ENCODE peak calls at places on chromosomes 7 and 10, in nine cellular contexts. V, A, Q, O, U, Y, I, G and W are unnamed samples.

GRCh38 chr10:57141708-57142107 is 780.6 kb upstream of the ZWINT start:
- DNase-seq in V (no peak), A (no peak), Q (no peak), O (no peak), U (no peak), Y (no peak), I (no peak), G (no peak), W (no peak)

GRCh38 chr10:23522345-23522744 is 83.5 kb downstream of the OTUD1 start:
- DNase-seq in V (peak), A (peak), Q (no peak), O (peak), U (no peak), Y (no peak), I (no peak), G (no peak), W (no peak)

GRCh38 chr7:98464558-98464940 is 63.7 kb upstream of the BAIAP2L1 start:
- DNase-seq in V (no peak), A (no peak), Q (no peak), O (no peak), U (no peak), Y (no peak), I (no peak), G (no peak), W (no peak)

GRCh38 chr10:44956176-44956575 is 3.4 kb upstream of the RASSF4 start:
- DNase-seq in V (no peak), A (no peak), Q (no peak), O (no peak), U (peak), Y (peak), I (no peak), G (no peak), W (no peak)

GRCh38 chr10:115854740-115855435 is 418.1 kb downstream of the GFRA1 start:
- DNase-seq in V (no peak), A (no peak), Q (no peak), O (peak), U (no peak), Y (no peak), I (no peak), G (no peak), W (no peak)

GRCh38 chr7:90763108-90763507 is 167.0 kb downstream of the CDK14 start:
- DNase-seq in V (no peak), A (no peak), Q (no peak), O (no peak), U (no peak), Y (no peak), I (no peak), G (no peak), W (no peak)

GRCh38 chr7:3215624-3216585 is 85.1 kb upstream of the SDK1 start:
- DNase-seq in V (no peak), A (no peak), Q (no peak), O (no peak), U (no peak), Y (no peak), I (peak), G (no peak), W (no peak)

GRCh38 chr7:75920431-75921161 is 5.6 kb downstream of the POR start:
- DNase-seq in V (peak), A (peak), Q (peak), O (peak), U (no peak), Y (peak), I (no peak), G (no peak), W (no peak)

GRCh38 chr10:11647676-11648075 is 36.2 kb upstream of the USP6NL start:
- DNase-seq in V (peak), A (peak), Q (no peak), O (no peak), U (no peak), Y (no peak), I (no peak), G (no peak), W (no peak)

DNA sequence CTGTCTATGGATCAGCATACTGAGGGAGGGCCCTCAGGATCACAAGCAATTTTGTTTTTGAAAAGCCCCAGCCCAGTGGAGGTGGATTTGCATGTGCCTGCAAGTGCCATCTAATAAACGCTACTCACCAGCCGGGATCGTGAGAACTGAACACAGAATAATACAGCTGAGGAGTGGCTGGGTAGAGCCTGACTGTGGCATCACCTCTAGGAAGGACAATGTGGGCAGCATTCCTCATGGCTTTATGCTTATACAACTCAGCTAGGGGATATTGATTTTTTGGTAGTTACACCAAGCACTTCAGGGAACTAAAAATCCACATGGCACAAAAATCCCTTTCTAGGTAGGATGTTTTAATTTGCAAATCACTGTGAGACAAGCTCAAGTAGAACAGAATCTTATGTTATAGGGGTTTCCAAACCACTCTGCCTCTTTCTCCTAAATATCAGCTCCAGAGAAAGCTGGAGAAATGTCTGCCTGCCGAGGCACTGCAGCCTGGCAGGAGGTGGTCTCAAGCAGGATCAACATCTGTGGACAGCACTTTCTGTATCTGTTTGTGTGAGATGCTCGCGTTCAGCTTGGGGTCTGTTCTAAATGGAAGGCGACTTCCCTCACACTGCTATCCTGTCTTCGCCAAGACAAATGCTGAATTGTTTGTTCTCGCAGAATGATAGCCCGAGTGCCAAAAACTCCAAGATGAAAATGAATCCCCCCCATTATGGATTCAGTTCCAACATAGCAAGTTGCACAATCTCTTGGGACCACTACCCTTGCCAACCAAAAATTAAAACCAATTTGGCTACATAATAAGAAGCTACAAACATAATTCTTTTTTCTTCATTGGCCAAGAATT is 72.4 kb upstream of the PALS2 start:
- DNase-seq in V (no peak), A (no peak), Q (no peak), O (no peak), U (no peak), Y (no peak), I (no peak), G (no peak), W (no peak)
- H3K4me3 ChIP-seq in V (no peak), A (no peak), Q (no peak), O (no peak), U (no peak), Y (no peak), I (no peak), G (no peak), W (no peak)

GRCh38 chr10:117241541-117242462 is 888 bp downstream of the SLC18A2 start:
- DNase-seq in V (no peak), A (no peak), Q (peak), O (no peak), U (peak), Y (no peak), I (no peak), G (no peak), W (no peak)
- H3K4me3 ChIP-seq in V (no peak), A (no peak), Q (no peak), O (peak), U (no peak), Y (no peak), I (no peak), G (peak), W (peak)

DNA sequence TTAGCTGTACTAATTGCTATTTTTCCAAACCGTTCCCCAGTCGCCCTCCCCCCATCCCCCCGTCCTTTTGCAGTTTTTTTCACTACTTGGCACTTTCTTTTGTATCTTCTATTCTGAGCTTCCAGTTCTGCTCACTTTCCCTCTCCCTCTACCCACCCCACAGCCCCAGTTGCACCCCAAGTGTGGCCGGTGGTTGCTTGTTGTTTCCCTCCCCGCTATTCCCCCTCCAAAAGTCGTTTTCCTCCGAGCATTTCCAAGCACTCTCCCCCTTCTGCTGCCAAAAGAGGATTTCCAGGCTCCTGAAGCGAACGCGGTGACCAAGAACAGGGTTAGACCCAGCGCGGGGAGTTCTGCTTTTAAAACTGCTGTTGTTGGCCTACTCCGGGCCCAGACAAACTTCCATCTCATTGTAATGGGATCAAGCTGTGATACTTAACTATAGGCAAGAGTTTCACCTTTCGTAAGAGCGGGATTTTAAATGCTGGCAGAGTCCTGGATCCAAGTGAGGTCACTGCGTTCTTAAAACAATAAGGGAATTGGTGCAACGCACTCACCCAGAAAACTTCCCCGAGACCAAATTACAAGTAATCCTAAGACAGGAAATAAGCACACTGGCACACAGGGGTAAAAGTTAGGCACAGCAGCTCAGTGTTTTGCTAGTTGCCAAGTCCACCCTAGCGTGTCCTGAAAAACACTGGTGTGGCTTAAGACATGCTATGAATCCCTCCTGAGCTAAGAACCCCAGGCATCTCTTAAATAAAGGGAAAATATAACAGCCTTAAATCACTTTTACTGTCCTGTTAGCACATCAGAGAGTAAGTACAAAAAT is 1.5 kb upstream of the RGS10 start:
- DNase-seq in V (no peak), A (peak), Q (no peak), O (no peak), U (no peak), Y (peak), I (no peak), G (no peak), W (no peak)
- H3K4me3 ChIP-seq in V (no peak), A (no peak), Q (no peak), O (no peak), U (peak), Y (peak), I (no peak), G (peak), W (peak)

GRCh38 chr7:24653316-24654085 is 80.2 kb downstream of the PALS2 start:
- DNase-seq in V (no peak), A (no peak), Q (no peak), O (no peak), U (no peak), Y (no peak), I (no peak), G (no peak), W (no peak)
- H3K4me3 ChIP-seq in V (peak), A (no peak), Q (no peak), O (no peak), U (peak), Y (no peak), I (no peak), G (peak), W (no peak)

DNA sequence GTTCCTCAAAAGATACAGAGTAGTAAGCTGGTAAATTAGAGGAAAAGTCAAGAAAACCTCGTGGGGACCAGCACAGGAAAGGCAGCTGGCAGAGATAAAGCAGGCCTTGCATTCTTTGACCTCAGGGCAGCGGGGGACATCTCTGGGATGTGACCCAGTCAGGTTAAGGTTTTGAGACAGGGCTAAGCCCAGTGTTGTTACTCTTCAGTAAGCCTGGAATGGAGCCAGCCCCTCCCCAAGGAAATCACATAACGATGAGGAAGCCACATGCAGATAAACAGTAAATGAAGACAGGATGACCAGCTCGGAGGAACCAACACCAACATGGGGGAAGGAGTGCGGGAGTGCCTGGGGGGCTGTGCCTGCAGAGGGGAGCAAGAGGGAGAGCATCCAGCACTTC is 99.6 kb downstream of the JAZF1 start:
- DNase-seq in V (peak), A (no peak), Q (no peak), O (no peak), U (no peak), Y (peak), I (no peak), G (peak), W (no peak)
- H3K4me3 ChIP-seq in V (no peak), A (no peak), Q (no peak), O (no peak), U (no peak), Y (no peak), I (no peak), G (no peak), W (no peak)

DNA sequence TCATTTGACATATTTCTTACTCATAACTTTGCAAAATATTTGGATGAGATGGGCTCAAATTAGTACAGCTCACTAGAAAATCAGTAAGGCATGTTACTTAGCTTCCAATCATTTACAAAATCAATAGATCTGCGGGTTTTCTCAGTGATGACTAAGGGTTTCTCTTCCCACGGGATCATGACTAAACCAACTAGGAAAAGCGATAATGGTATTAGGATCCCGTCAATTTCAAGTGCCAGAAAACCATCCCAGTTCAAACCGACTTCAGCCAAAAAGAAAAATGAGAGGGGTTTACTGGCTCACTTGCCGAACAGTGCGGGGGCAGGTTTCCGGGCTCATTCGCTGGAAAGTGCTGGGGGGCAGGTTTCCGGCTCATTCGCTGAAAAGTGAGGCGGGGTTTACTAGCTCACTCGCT is 62.1 kb upstream of the LYZL2 start:
- DNase-seq in V (no peak), A (peak), Q (no peak), O (no peak), U (no peak), Y (no peak), I (no peak), G (no peak), W (peak)
- H3K4me3 ChIP-seq in V (no peak), A (peak), Q (no peak), O (no peak), U (no peak), Y (no peak), I (no peak), G (no peak), W (peak)

GRCh38 chr10:7706534-7707073 is 3.5 kb downstream of the ITIH2 start:
- DNase-seq in V (no peak), A (no peak), Q (no peak), O (no peak), U (no peak), Y (no peak), I (no peak), G (no peak), W (no peak)

GRCh38 chr10:7710446-7710845 is 7.3 kb downstream of the ITIH2 start:
- DNase-seq in V (no peak), A (no peak), Q (no peak), O (no peak), U (no peak), Y (no peak), I (no peak), G (no peak), W (no peak)

GRCh38 chr10:7708832-7709231 is 5.7 kb downstream of the ITIH2 start:
- DNase-seq in V (no peak), A (no peak), Q (no peak), O (no peak), U (no peak), Y (no peak), I (no peak), G (no peak), W (no peak)

GRCh38 chr10:7707102-7707501 is 4.0 kb downstream of the ITIH2 start:
- DNase-seq in V (no peak), A (no peak), Q (no peak), O (no peak), U (no peak), Y (no peak), I (no peak), G (no peak), W (no peak)

DNA sequence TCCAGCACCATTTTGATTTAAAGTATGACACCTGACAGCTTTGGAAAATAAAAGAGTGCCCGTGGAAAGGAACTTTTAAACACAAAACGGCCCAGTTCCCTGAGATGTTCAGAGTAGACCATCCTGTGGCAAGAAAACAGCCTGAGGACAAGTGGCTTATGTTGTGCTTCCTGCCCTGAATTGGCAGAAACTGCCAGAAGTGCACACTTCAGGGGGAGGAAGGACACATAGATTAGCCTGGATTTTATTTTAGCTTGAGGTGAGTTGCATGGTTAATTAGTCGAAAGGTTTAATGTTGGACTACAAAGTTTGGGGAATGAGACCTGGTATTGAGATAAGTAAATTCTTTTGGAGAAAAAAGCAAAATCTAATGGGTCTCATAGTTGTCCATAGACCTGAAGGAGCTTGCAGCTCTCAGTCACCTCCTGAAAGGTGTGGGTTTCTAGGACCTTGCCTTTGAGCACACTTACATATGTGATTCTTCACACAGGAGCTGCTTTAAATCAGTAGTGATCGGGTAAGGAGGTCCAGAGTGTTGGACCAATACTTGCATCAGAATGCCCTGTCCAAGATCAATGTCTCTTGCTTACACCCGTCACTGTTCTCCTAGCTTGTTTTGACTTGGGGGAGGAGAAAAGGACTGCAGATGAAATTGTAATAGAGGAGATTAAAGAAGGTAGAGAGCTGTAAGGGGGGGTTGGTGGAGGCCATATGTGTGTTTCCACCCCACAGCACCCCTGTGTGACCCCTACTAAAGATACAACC is 4.9 kb downstream of the ITIH2 start:
- DNase-seq in V (no peak), A (no peak), Q (no peak), O (no peak), U (no peak), Y (no peak), I (no peak), G (no peak), W (no peak)
- H3K4me3 ChIP-seq in V (no peak), A (no peak), Q (no peak), O (no peak), U (no peak), Y (no peak), I (no peak), G (no peak), W (no peak)

DNA sequence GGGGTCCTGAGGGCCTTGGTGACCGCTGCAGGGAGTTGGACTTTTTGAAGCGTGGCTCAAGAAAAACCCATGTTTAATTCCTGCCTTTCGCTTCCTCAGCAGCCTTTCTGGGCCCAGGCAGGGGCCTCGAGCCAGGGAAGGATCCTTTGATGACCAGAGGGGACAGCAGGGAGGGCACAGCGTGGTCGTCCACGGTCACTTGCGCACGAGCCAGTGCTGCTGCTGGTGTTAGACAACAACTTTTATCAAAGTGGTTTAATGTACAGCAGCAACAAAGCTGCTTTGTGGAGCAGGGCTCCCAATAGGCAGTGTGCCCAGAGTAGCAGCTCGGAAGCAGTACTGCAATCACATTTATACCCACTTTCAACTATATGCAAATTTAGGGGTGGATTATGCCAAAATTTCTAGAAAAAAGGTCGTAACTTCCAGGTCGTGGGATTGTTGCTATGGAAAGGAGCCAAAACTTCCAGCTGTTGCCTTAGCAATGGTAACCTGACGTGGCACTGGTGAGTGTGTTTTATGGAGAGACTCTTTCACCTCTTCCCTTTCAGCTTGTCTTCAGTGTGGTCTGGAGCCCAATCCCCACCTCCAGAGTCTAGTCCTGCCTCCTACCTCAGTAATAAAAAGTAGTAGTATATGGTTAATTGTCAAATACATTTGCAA is 6.1 kb downstream of the GIMAP1 start:
- DNase-seq in V (no peak), A (no peak), Q (no peak), O (no peak), U (no peak), Y (no peak), I (peak), G (no peak), W (no peak)
- H3K4me3 ChIP-seq in V (no peak), A (no peak), Q (no peak), O (no peak), U (no peak), Y (no peak), I (no peak), G (peak), W (no peak)

DNA sequence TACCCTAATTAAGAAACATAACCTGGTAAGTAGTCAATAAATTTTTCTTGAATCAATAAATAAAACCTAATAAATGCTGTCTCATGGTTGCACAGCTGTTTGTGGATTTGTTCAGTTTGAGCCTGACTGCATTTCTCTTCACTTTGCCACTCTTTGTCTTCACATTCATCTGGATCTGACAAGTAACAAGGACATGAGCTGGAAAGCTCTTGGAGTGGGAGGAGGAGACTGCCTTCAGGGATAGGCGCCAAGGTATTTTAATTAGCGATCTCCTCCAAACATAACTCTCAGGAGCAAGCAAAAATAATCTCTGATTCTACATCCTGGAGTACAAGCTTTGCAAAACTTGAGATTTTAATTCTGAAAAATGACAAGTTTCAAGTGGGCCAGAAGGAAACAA is 251.0 kb downstream of the BMPER start:
- DNase-seq in V (peak), A (peak), Q (no peak), O (no peak), U (no peak), Y (no peak), I (no peak), G (no peak), W (no peak)
- H3K4me3 ChIP-seq in V (no peak), A (no peak), Q (no peak), O (no peak), U (no peak), Y (no peak), I (no peak), G (no peak), W (no peak)